ENCODE peak calls at places on chromosome 11, in ten cellular contexts. S is adrenal gland, Q is gastrocnemius medialis, D is breast epithelium, C is upper lobe of left lung, A is body of pancreas, B is transverse colon, J is HCT116, Y is uterus, V is K562. L is an unnamed sample.

GRCh38 chr11:44028816-44029506 is 18.8 kb upstream of the ACCSL start:
- DNase-seq in Q (no peak), V (no peak), B (no peak), S (no peak), J (no peak), D (no peak), C (no peak), Y (no peak), A (no peak), L (no peak)

GRCh38 chr11:1866226-1866625 is 13.3 kb downstream of the LSP1 start:
- DNase-seq in S (no peak), V (no peak), A (no peak), Y (no peak), J (no peak), B (no peak), D (no peak), Q (no peak), C (no peak), L (peak; percentile 75)

GRCh38 chr11:12480401-12480800 is 103.0 kb downstream of the PARVA start:
- DNase-seq in C (no peak), B (no peak), D (no peak), V (no peak), S (no peak), Q (no peak), Y (no peak), A (no peak), J (no peak), L (no peak)

GRCh38 chr11:134592391-134592990 is 180.4 kb upstream of the B3GAT1 start:
- DNase-seq in B (peak; percentile 55), A (no peak), S (no peak), Q (no peak), D (no peak), Y (no peak), C (no peak), V (peak; percentile 45), J (peak; percentile 49), L (no peak)

GRCh38 chr11:77617892-77618291 is 19.7 kb downstream of the CLNS1A start:
- DNase-seq in V (no peak), A (no peak), S (no peak), Y (no peak), D (no peak), B (no peak), J (no peak), Q (no peak), C (no peak), L (no peak)

GRCh38 chr11:69892237-69892985 is 73.2 kb upstream of the FGF3 start:
- DNase-seq in S (no peak), A (no peak), J (no peak), Y (no peak), V (peak; percentile 68), D (no peak), Q (no peak), B (no peak), C (peak; percentile 59), L (peak; percentile 47)

GRCh38 chr11:74540270-74540669 is 46.7 kb upstream of the LIPT2 start:
- DNase-seq in Y (no peak), A (no peak), J (no peak), D (no peak), C (no peak), Q (no peak), V (no peak), B (no peak), S (no peak), L (no peak)

GRCh38 chr11:70732493-70733206 is 334.3 kb downstream of the CTTN start:
- DNase-seq in B (no peak), Y (no peak), C (no peak), V (no peak), J (peak; percentile 8), Q (no peak), D (no peak), A (no peak), S (no peak), L (peak; percentile 72)

GRCh38 chr11:69320756-69321741 is 27.1 kb downstream of the MYEOV start:
- DNase-seq in Q (no peak), A (no peak), S (no peak), C (no peak), D (no peak), J (no peak), Y (no peak), B (no peak), V (no peak), L (peak; percentile 21)

GRCh38 chr11:122509899-122510298 is 145.6 kb upstream of the UBASH3B start:
- DNase-seq in C (peak; percentile 9), A (no peak), J (no peak), B (no peak), Y (no peak), Q (no peak), S (no peak), D (no peak), V (no peak), L (no peak)

GRCh38 chr11:6251120-6251733 is 8.4 kb upstream of the CCKBR start:
- DNase-seq in Y (peak; percentile 70), S (peak; percentile 69), V (peak; percentile 72), Q (peak; percentile 59), B (peak; percentile 82), J (peak; percentile 64), D (peak; percentile 28), C (no peak), A (peak; percentile 91), L (peak; percentile 81)

GRCh38 chr11:134862168-134862567 is 450.1 kb upstream of the B3GAT1 start:
- DNase-seq in S (no peak), B (no peak), Q (no peak), D (no peak), C (no peak), A (no peak), Y (no peak), V (no peak), J (no peak), L (no peak)

GRCh38 chr11:112784323-112785073 is 176.7 kb upstream of the NCAM1 start:
- DNase-seq in B (peak; percentile 32), Q (peak; percentile 28), C (peak; percentile 70), J (no peak), Y (peak; percentile 79), V (no peak), S (no peak), A (peak; percentile 59), D (peak; percentile 51), L (no peak)
- H3K27ac ChIP-seq in B (no peak overlapping the region), Q (no peak overlapping the region), C (no peak overlapping the region), J (no peak overlapping the region), Y (no peak overlapping the region), V (no peak overlapping the region), S (no peak overlapping the region), A (no peak overlapping the region), D (peak overlapping the region; percentile 83), L (no peak overlapping the region)

DNA sequence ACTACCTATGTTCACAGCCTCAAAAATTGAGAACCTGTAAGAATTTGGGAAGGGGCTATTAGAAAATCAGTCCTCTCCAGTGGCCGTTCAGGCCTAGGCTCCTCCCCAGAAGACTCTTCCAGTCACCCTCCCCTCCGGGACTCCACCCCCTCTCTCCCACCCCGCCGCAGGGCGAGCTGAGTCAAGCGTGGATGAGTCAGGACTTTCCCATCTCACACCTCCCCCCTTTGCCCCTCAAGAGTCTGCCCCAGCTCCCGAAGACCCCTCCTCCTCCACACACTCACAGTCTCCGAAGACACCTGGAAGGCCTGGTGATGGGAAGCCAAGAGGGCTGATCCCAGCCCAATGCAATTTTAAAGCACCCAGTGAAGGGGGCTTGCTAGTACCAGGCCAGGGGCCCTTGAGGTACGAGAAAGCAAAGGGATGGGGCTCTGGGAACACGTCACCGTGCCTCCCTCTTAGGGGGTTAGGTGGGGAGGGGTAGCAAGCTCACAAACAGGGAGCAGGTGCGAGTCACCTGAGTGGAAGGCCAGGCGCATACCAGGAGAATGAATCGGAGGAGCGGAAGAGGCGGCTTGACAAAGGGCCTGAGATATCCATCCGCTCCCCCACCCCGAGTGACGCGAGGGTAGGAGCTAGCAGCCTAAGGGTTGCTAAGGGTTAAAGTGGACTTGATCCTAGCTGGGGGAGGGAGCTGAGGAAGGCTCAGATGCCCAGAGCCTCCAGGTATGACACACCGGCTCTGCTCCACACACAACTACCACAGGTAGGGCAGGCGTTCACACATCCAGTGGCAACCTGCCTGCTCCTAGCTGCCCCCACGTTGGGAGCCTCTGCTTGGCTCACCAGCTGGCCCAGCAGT is 13.6 kb downstream of the BCL9L start:
- DNase-seq in V (peak; percentile 88), A (peak; percentile 73), C (peak; percentile 86), Q (peak; percentile 86), D (peak; percentile 87), Y (peak; percentile 92), J (peak; percentile 96), S (peak; percentile 93), B (peak; percentile 85), L (peak; percentile 82)
- TF ChIP-seq POLR2A in V (peak; percentile 68), A (peak; percentile 47), C (peak; percentile 51), Q (peak; percentile 60), D (no peak), Y (peak; percentile 64), J (peak; percentile 86), S (no peak), B (no peak), L (no peak)

GRCh38 chr11:36578458-36578857 is 10.7 kb downstream of the RAG1 start:
- DNase-seq in Y (no peak), Q (no peak), C (no peak), V (no peak), J (no peak), D (no peak), S (no peak), A (no peak), B (no peak), L (no peak)

GRCh38 chr11:36569095-36569494 is 1.3 kb downstream of the RAG1 start:
- DNase-seq in C (peak; percentile 21), A (no peak), B (no peak), D (no peak), S (no peak), J (no peak), Y (no peak), V (no peak), Q (no peak), L (no peak)

GRCh38 chr11:36577859-36578258 is 10.1 kb downstream of the RAG1 start:
- DNase-seq in C (no peak), Y (no peak), Q (no peak), A (no peak), S (no peak), B (no peak), D (no peak), V (no peak), J (no peak), L (no peak)

GRCh38 chr11:36577373-36577772 is 9.6 kb downstream of the RAG1 start:
- DNase-seq in Y (no peak), J (no peak), V (no peak), C (no peak), Q (no peak), S (no peak), A (no peak), B (no peak), D (no peak), L (no peak)

DNA sequence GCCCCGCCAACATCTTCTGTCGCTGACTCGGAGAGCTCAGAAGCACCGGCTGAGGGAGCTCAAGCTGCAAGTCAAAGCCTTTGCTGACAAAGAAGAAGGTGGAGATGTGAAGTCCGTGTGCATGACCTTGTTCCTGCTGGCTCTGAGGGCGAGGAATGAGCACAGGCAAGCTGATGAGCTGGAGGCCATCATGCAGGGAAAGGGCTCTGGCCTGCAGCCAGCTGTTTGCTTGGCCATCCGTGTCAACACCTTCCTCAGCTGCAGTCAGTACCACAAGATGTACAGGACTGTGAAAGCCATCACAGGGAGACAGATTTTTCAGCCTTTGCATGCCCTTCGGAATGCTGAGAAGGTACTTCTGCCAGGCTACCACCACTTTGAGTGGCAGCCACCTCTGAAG is 6.7 kb downstream of the RAG1 start:
- DNase-seq in A (no peak), J (no peak), Y (no peak), Q (no peak), V (no peak), B (no peak), C (no peak), D (no peak), S (no peak), L (no peak)
- H3K36me3 ChIP-seq in A (no peaks in the 10 kb centered on the region), J (no peaks in the 10 kb centered on the region), Y (no peaks in the 10 kb centered on the region), Q (no peaks in the 10 kb centered on the region), V (no peaks in the 10 kb centered on the region), B (no peaks in the 10 kb centered on the region), C (peaks cover 10% of the 10 kb centered on the region), D (no peaks in the 10 kb centered on the region), S (no peaks in the 10 kb centered on the region), L (peaks cover 23% of the 10 kb centered on the region)

GRCh38 chr11:57742087-57742452 is 779 bp downstream of the SELENOH start:
- DNase-seq in S (no peak), A (no peak), C (no peak), J (no peak), B (no peak), Y (no peak), D (no peak), V (no peak), Q (no peak), L (peak; percentile 80)
- H3K27ac ChIP-seq in S (peak overlapping the region; percentile 82), A (no peak overlapping the region), C (peak overlapping the region; percentile 95), J (peak overlapping the region; percentile 76), B (peak overlapping the region; percentile 97), Y (peak overlapping the region; percentile 90), D (peak overlapping the region; percentile 97), V (peak overlapping the region; percentile 86), Q (peak overlapping the region; percentile 98), L (peak overlapping the region; percentile 96)